ENCODE peak calls at places on chromosomes 13 and 19, in six cellular contexts. R, G, C, H, S and B are unnamed samples.

GRCh38 chr19:47284324-47284899 is 9.7 kb downstream of the INAFM1 start:
- DNase-seq in R (peak; percentile 37), G (peak; percentile 62), C (no peak), H (peak; percentile 63), S (peak; percentile 70), B (no peak)

GRCh38 chr19:35665157-35665556 is 1.2 kb upstream of the UPK1A start:
- DNase-seq in R (no peak), G (no peak), C (no peak), H (no peak), S (no peak), B (no peak)

GRCh38 chr13:26759907-26760834 is at the start of gene GPR12:
- DNase-seq in R (no peak), G (no peak), C (no peak), H (no peak), S (peak; percentile 11), B (no peak)

GRCh38 chr13:67258482-67258881 is 28.3 kb upstream of the PCDH9 start:
- DNase-seq in R (peak; percentile 1), G (no peak), C (no peak), H (no peak), S (no peak), B (no peak)

GRCh38 chr13:30845297-30846214 is 60.5 kb upstream of the MEDAG start:
- DNase-seq in R (no peak), G (no peak), C (no peak), H (no peak), S (no peak), B (no peak)

GRCh38 chr19:49362048-49362925 is at the start of gene TEAD2:
- DNase-seq in R (peak; percentile 43), G (peak; percentile 86), C (peak; percentile 88), H (peak; percentile 23), S (peak; percentile 47), B (peak; percentile 81)

GRCh38 chr19:32651729-32652140 is 23.2 kb downstream of the ANKRD27 start:
- DNase-seq in R (no peak), G (peak; percentile 37), C (no peak), H (no peak), S (peak; percentile 35), B (no peak)

GRCh38 chr19:19558636-19559035 is 20.6 kb downstream of the CILP2 start:
- DNase-seq in R (no peak), G (no peak), C (no peak), H (no peak), S (no peak), B (no peak)

GRCh38 chr19:33767898-33768413 is 28.7 kb upstream of the KCTD15 start:
- DNase-seq in R (no peak), G (no peak), C (no peak), H (no peak), S (peak; percentile 19), B (no peak)

GRCh38 chr13:63481334-63481733 is 2065.7 kb upstream of the PCDH20 start:
- DNase-seq in R (no peak), G (no peak), C (no peak), H (no peak), S (peak; percentile 81), B (no peak)

GRCh38 chr13:23615677-23616076 is 45.5 kb downstream of the TNFRSF19 start:
- DNase-seq in R (no peak), G (no peak), C (no peak), H (no peak), S (no peak), B (no peak)

GRCh38 chr13:103605546-103606326 is 539.5 kb upstream of the SLC10A2 start:
- DNase-seq in R (no peak), G (no peak), C (no peak), H (no peak), S (no peak), B (no peak)

GRCh38 chr13:87887459-87888123 is 216.4 kb downstream of the SLITRK5 start:
- DNase-seq in R (no peak), G (no peak), C (no peak), H (no peak), S (no peak), B (no peak)

GRCh38 chr13:41502676-41503075 is 45.3 kb downstream of the RGCC start:
- DNase-seq in R (no peak), G (no peak), C (no peak), H (peak; percentile 35), S (no peak), B (no peak)

GRCh38 chr19:30374791-30375650 is 2.8 kb downstream of the ZNF536 start:
- DNase-seq in R (no peak), G (no peak), C (peak; percentile 58), H (no peak), S (no peak), B (no peak)

GRCh38 chr13:48356750-48357149 is 53.2 kb downstream of the RB1 start:
- DNase-seq in R (no peak), G (no peak), C (no peak), H (no peak), S (no peak), B (no peak)

GRCh38 chr19:33443638-33444195 is 70.2 kb downstream of the CEBPG start:
- DNase-seq in R (no peak), G (no peak), C (peak; percentile 32), H (no peak), S (no peak), B (no peak)

GRCh38 chr19:53982611-53983010 is 8.8 kb upstream of the CACNG6 start:
- DNase-seq in R (no peak), G (peak; percentile 34), C (no peak), H (no peak), S (peak; percentile 6), B (peak; percentile 62)

GRCh38 chr13:45683701-45684100 is 18.4 kb upstream of the CBY2 start:
- DNase-seq in R (no peak), G (no peak), C (no peak), H (no peak), S (no peak), B (no peak)

GRCh38 chr13:41603917-41604316 is 146.6 kb downstream of the RGCC start:
- DNase-seq in R (peak; percentile 89), G (no peak), C (no peak), H (no peak), S (peak; percentile 66), B (no peak)

GRCh38 chr19:41426952-41427646 is at the start of gene B3GNT8:
- DNase-seq in R (peak; percentile 84), G (peak; percentile 94), C (peak; percentile 92), H (peak; percentile 16), S (peak; percentile 68), B (peak; percentile 89)

GRCh38 chr19:4115050-4115817 is 8.7 kb downstream of the MAP2K2 start:
- DNase-seq in R (no peak), G (no peak), C (no peak), H (peak; percentile 75), S (no peak), B (no peak)

GRCh38 chr19:29876414-29876813 is 64.6 kb downstream of the CCNE1 start:
- DNase-seq in R (no peak), G (no peak), C (peak; percentile 35), H (no peak), S (no peak), B (no peak)

GRCh38 chr19:11506101-11506555 is 489 bp upstream of the ZNF653 start:
- DNase-seq in R (no peak), G (no peak), C (no peak), H (no peak), S (no peak), B (no peak)

GRCh38 chr19:11507370-11508078 is 1.9 kb upstream of the ZNF653 start:
- DNase-seq in R (no peak), G (no peak), C (no peak), H (no peak), S (no peak), B (no peak)

GRCh38 chr19:11505032-11505503 is 571 bp downstream of the ZNF653 start:
- DNase-seq in R (peak; percentile 93), G (peak; percentile 98), C (peak; percentile 98), H (peak; percentile 96), S (peak; percentile 91), B (peak; percentile 99)

GRCh38 chr19:11504502-11505031 is 1.1 kb downstream of the ZNF653 start:
- DNase-seq in R (no peak), G (no peak), C (no peak), H (no peak), S (no peak), B (no peak)

GRCh38 chr19:11505504-11506100 is at the start of gene ZNF653:
- DNase-seq in R (peak; percentile 89), G (peak; percentile 94), C (peak; percentile 97), H (peak; percentile 96), S (peak; percentile 94), B (peak; percentile 92)
- H3K4me1 ChIP-seq in R (peaks cover 13% of the 10 kb centered on the region), G (no peaks in the 10 kb centered on the region), C (peaks cover 14% of the 10 kb centered on the region), H (peaks cover 14% of the 10 kb centered on the region), S (peaks cover 6% of the 10 kb centered on the region), B (peaks cover 10% of the 10 kb centered on the region)

GRCh38 chr19:12995596-12996541 is 594 bp downstream of the NFIX start:
- DNase-seq in R (peak; percentile 47), G (peak; percentile 59), C (no peak), H (no peak), S (peak; percentile 36), B (peak; percentile 65)

GRCh38 chr19:12997967-12998940 is 3.0 kb downstream of the NFIX start:
- DNase-seq in R (no peak), G (no peak), C (no peak), H (no peak), S (no peak), B (no peak)

GRCh38 chr19:12996542-12997094 is 1.3 kb downstream of the NFIX start:
- DNase-seq in R (peak; percentile 41), G (no peak), C (no peak), H (no peak), S (peak; percentile 43), B (peak; percentile 76)

GRCh38 chr19:12994701-12995595 is at the start of gene NFIX:
- DNase-seq in R (peak; percentile 62), G (peak; percentile 71), C (peak; percentile 90), H (peak; percentile 50), S (peak; percentile 59), B (peak; percentile 83)

DNA sequence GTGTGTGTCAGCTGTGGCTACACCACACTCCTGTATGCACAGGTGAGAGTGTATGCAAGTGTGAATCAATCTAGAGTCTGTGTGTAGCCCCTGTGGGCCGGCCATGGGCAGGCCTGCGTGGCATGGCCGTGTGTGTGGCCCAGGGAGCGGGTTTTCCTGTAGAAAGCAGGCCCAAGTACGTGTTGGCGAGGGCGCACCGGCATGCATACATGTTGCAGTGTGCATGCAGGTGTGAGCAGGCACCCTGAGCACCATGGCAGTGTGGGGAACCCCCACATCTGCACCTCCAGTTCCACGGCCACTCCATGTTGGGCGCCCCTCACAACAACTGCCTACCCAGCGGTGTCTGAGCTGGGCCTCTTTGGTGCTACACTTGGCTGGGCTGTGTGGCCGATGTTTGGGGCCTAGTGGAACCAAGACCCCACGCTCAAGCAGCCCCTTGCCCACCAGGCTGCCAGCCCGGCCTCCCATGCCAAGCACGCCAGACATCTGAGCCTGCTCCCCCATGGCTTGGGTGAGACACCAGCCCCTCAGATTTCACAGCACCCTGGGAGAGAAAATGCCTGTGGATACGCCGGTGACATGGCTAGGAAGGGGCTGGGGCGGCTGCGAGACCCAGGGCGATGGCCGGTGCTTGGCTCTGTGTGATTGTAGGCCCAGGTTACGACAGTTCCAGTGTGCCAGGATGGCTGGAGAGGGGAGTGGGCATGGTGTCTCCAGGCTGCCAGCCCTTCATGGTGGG is 2.1 kb downstream of the NFIX start:
- DNase-seq in R (no peak), G (no peak), C (no peak), H (no peak), S (no peak), B (no peak)
- H3K4me1 ChIP-seq in R (peaks cover 19% of the 10 kb centered on the region), G (no peaks in the 10 kb centered on the region), C (peaks cover 71% of the 10 kb centered on the region), H (peaks cover 5% of the 10 kb centered on the region), S (peaks cover 12% of the 10 kb centered on the region), B (peaks cover 47% of the 10 kb centered on the region)

GRCh38 chr19:10752237-10752912 is 34.5 kb downstream of the DNM2 start:
- DNase-seq in R (no peak), G (no peak), C (no peak), H (no peak), S (no peak), B (no peak)
- H3K4me1 ChIP-seq in R (peaks cover 23% of the 10 kb centered on the region), G (peaks cover 40% of the 10 kb centered on the region), C (peaks cover 83% of the 10 kb centered on the region), H (peaks cover 94% of the 10 kb centered on the region), S (peaks cover 15% of the 10 kb centered on the region), B (peaks cover 44% of the 10 kb centered on the region)

GRCh38 chr19:39908803-39909202 is 25.6 kb downstream of the FCGBP start:
- DNase-seq in R (no peak), G (peak; percentile 14), C (no peak), H (no peak), S (no peak), B (no peak)
- H3K4me1 ChIP-seq in R (no peaks in the 10 kb centered on the region), G (no peaks in the 10 kb centered on the region), C (no peaks in the 10 kb centered on the region), H (no peaks in the 10 kb centered on the region), S (no peaks in the 10 kb centered on the region), B (no peaks in the 10 kb centered on the region)